ENCODE peak calls at places on chromosomes 11 and 22, in four cellular contexts. J, Y, O and C are unnamed samples. For H3K79me2, the result is how much of the 10 kb centered on the place peaks cover.

GRCh38 chr11:3837793-3838192 is 3.0 kb downstream of the RHOG start:
- DNase-seq in O (no peak), Y (no peak), J (no peak), C (no peak)

GRCh38 chr22:36155702-36156101 is 4.9 kb downstream of the APOL3 start:
- DNase-seq in J (no peak), O (no peak), Y (no peak), C (no peak)

GRCh38 chr11:95764267-95764898 is 25.2 kb downstream of the FAM76B start:
- DNase-seq in J (no peak), O (peak), Y (no peak), C (no peak)

GRCh38 chr22:41021039-41021654 is 70.0 kb downstream of the RBX1 start:
- DNase-seq in J (no peak), O (peak), Y (peak), C (peak)

GRCh38 chr11:332651-333480 is 12.2 kb upstream of the IFITM3 start:
- DNase-seq in J (no peak), Y (no peak), O (no peak), C (peak)

GRCh38 chr22:29689872-29690213 is 30.0 kb upstream of the CABP7 start:
- DNase-seq in O (peak), Y (peak), J (peak), C (peak)

GRCh38 chr11:68043029-68043348 is 4.2 kb downstream of the TCIRG1 start:
- DNase-seq in J (no peak), Y (no peak), O (no peak), C (no peak)

GRCh38 chr11:200224-201003 is 6.8 kb downstream of the BET1L start:
- DNase-seq in J (no peak), O (no peak), Y (no peak), C (no peak)

GRCh38 chr22:36385491-36386350 is 2.0 kb downstream of the MYH9 start:
- DNase-seq in J (no peak), O (peak), Y (peak), C (no peak)

GRCh38 chr11:114921697-114922096 is 243.4 kb downstream of the NXPE2 start:
- DNase-seq in Y (no peak), O (no peak), J (no peak), C (no peak)

GRCh38 chr11:2272946-2273280 is 2.5 kb upstream of the ASCL2 start:
- DNase-seq in Y (no peak), O (no peak), J (no peak), C (no peak)

GRCh38 chr11:44949160-44950035 is 1.3 kb downstream of the TP53I11 start:
- DNase-seq in J (no peak), O (peak), Y (no peak), C (peak)

GRCh38 chr11:91261513-91261912 is 963.1 kb upstream of the FAT3 start:
- DNase-seq in Y (no peak), J (no peak), O (peak), C (no peak)

DNA sequence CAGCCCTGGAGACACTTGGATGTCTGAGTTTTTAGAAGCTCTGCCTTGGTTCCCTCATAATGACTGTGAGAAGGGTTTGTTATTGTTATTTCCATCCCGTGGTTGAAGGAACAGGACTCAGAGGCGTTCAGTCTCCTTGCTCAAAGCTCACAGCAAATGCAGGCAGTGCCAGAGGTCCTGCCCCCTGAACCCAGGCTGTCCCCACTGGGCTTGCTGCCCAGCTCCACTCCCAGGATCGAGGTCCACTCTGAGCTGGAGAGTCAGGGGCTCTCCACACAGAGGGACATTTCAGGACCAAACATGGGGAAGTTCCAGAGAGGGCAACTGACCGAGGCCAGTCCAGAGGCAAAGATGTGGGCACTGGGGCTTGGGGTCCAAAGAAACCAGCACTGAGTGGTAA is 14.8 kb downstream of the FGF4 start:
- DNase-seq in J (no peak), O (no peak), Y (no peak), C (no peak)
- H3K18ac ChIP-seq in J (no peak), O (no peak), Y (no peak), C (no peak)

DNA sequence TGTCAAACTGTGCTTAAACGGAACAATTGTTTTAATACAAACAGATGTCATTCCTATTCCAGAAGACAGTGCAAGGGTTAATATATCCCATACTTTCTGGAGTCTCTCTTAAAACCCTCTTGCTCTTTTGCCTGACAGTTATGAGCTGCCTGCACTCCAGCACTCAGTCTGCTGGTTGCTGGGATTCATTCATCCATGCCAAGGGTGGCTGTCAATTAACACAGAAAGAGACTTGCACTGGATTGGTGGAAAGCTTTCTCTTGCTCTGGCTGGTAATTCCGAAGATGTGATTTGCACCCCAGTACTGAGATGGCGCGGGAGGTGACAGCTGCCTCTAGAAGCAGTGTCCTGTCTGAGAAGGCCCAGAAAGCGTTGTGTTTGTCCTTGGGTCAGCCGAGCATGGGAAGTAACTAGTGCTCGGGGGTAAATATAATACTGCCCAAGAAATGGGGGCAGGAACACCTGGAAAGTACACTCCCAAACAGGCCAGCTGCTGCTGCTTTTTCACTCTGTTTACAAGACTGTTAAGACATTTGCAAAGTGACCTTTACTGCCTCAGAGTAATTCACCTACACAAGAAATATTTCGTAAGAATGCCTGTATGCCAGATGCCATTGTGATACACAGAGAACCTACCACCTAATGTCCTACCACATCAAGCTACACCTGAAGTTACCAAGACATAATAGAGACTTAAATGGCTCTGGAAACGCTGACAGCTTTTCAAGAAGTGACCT is 20.5 kb downstream of the SCUBE2 start:
- DNase-seq in J (no peak), Y (no peak), O (no peak), C (no peak)
- H3K79me2 ChIP-seq in J (under half), Y (under half), O (under half), C (under half)

GRCh38 chr11:117823294-117823940 is 1.1 kb downstream of the FXYD2 start:
- DNase-seq in O (peak), Y (no peak), J (no peak), C (no peak)
- H3K18ac ChIP-seq in O (no peak), Y (no peak), J (peak), C (no peak)

DNA sequence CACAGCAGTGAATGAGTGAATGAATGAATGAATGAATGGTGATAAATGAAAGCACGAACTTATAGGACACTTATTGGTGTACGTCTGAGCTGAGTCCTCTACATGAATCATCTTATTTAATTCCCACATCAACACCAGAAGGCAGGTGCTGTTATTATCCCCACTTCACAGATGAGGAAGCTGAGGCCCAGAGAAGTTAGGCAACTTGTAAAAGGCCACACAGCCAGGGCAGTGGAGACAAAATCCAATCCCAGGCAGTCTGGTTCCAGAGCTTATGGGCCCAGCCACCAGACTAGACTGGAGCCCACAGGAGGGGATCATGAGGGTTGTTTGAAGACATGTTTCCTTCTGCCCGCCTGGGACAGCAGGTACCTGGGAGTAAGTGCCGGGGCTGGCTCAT is 364.0 kb downstream of the MN1 start:
- DNase-seq in Y (no peak), J (no peak), O (no peak), C (no peak)
- H3K79me2 ChIP-seq in Y (under half), J (under half), O (under half), C (under half)

DNA sequence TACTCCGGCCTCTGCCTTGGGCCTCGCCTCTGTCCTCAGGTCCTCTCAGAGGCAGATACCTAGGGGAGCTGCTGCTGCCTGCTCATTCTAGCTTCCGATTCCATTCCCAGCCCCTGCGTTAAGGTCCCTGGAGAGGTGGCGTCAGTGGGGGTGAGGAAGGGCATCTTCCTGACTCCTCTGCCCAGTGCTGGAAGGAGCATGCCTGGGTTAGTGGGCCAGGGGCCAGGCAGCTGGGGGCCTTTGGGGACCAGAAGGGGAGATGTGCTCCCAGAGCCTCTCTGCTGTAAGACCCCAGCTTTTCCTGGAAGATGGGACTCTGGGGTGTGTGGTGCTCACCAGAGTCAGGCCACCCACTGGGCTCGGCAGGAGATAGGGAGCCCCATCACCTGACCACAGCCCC is 3.6 kb upstream of the MYO7A start:
- DNase-seq in Y (no peak), J (no peak), O (no peak), C (no peak)
- H3K18ac ChIP-seq in Y (no peak), J (no peak), O (no peak), C (no peak)

GRCh38 chr11:61353109-61354067 is 8.3 kb downstream of the CYB561A3 start:
- DNase-seq in O (no peak), Y (no peak), J (no peak), C (no peak)
- H3K79me2 ChIP-seq in O (under half), Y (under half), J (under half), C (under half)

GRCh38 chr11:57500926-57501325 is 14.6 kb downstream of the SLC43A1 start:
- DNase-seq in Y (no peak), O (no peak), J (no peak), C (no peak)
- H3K18ac ChIP-seq in Y (no peak), O (no peak), J (no peak), C (no peak)